ENCODE peak calls at places on chromosomes 12 and 14, in seven cellular contexts. N is glutamatergic neuron, T is heart left ventricle, X is astrocyte of the spinal cord, D is lung, G is A549, H is fibroblast of lung. F is an unnamed sample.

GRCh38 chr12:27861428-27862167 is 81.6 kb upstream of the MANSC4 start:
- DNase-seq in N (no peak), D (peak), X (no peak), H (peak), T (peak), G (no peak), F (no peak)

GRCh38 chr14:70416717-70417349 is at the start of gene SYNJ2BP:
- DNase-seq in N (peak), D (peak), G (peak), X (peak), H (peak), T (peak), F (peak)

GRCh38 chr12:76460807-76461206 is 98.8 kb downstream of the OSBPL8 start:
- DNase-seq in D (no peak), G (no peak), X (no peak), H (no peak), N (no peak), T (no peak), F (no peak)

GRCh38 chr12:27802936-27803335 is 22.9 kb upstream of the MANSC4 start:
- DNase-seq in H (no peak), D (no peak), G (no peak), T (no peak), N (no peak), X (no peak), F (no peak)

GRCh38 chr14:83842536-83842935 is 1687.4 kb upstream of the FLRT2 start:
- DNase-seq in T (no peak), G (no peak), N (peak), X (no peak), H (no peak), D (no peak), F (no peak)

GRCh38 chr12:46124848-46125619 is 134.7 kb upstream of the SCAF11 start:
- DNase-seq in G (peak), N (peak), X (peak), H (peak), D (peak), T (peak), F (peak)

GRCh38 chr12:20097561-20097960 is 270.8 kb upstream of the PDE3A start:
- DNase-seq in D (no peak), H (peak), G (no peak), X (peak), T (no peak), N (no peak), F (no peak)

GRCh38 chr12:70196732-70197361 is 46.4 kb upstream of the CNOT2 start:
- DNase-seq in G (no peak), X (peak), H (peak), D (no peak), N (no peak), T (no peak), F (no peak)

GRCh38 chr12:89960011-89960507 is 251.4 kb upstream of the ATP2B1 start:
- DNase-seq in T (no peak), N (no peak), H (no peak), X (no peak), D (no peak), G (no peak), F (no peak)

GRCh38 chr14:104390941-104391901 is 188.3 kb upstream of the C14orf180 start:
- DNase-seq in D (no peak), G (no peak), H (no peak), X (no peak), N (peak), T (peak), F (peak)

GRCh38 chr14:104313674-104314073 is 175.3 kb downstream of the KIF26A start:
- DNase-seq in H (no peak), D (no peak), N (no peak), T (no peak), X (no peak), G (no peak), F (no peak)

GRCh38 chr12:104673294-104674062 is 216.7 kb downstream of the CHST11 start:
- DNase-seq in G (no peak), X (no peak), D (no peak), H (peak), N (no peak), T (no peak), F (no peak)

GRCh38 chr12:74780458-74781241 is 243.0 kb downstream of the ATXN7L3B start:
- DNase-seq in G (no peak), T (no peak), N (no peak), D (no peak), X (peak), H (no peak), F (no peak)

GRCh38 chr12:53174881-53175491 is 5.5 kb upstream of the ZNF740 start:
- DNase-seq in N (no peak), H (peak), D (no peak), T (no peak), G (peak), X (no peak), F (no peak)

GRCh38 chr12:65926119-65927004 is 102.1 kb downstream of the HMGA2 start:
- DNase-seq in N (no peak), H (no peak), T (no peak), G (no peak), D (no peak), X (no peak), F (no peak)

GRCh38 chr14:35155962-35156361 is 33.6 kb downstream of the PRORP start:
- DNase-seq in T (no peak), N (no peak), H (peak), X (peak), G (peak), D (no peak), F (no peak)

GRCh38 chr12:70733385-70733784 is 96.2 kb upstream of the PTPRB start:
- DNase-seq in H (peak), X (peak), T (no peak), D (no peak), N (no peak), G (peak), F (peak)

GRCh38 chr12:81811066-81811777 is 52.1 kb upstream of the PPFIA2 start:
- DNase-seq in T (no peak), N (no peak), D (no peak), G (no peak), H (no peak), X (peak), F (no peak)

GRCh38 chr12:117158911-117159310 is 31.4 kb downstream of the FBXO21 start:
- DNase-seq in G (peak), X (no peak), N (no peak), H (no peak), T (no peak), D (no peak), F (no peak)

GRCh38 chr12:54300732-54301427 is at the start of gene NFE2:
- DNase-seq in G (peak), X (peak), D (peak), T (peak), N (peak), H (peak), F (peak)

GRCh38 chr12:124207617-124208016 is 87.3 kb upstream of the RFLNA start:
- DNase-seq in G (no peak), X (no peak), H (no peak), T (no peak), N (no peak), D (no peak), F (no peak)

GRCh38 chr12:117188961-117189724 is 1.1 kb downstream of the FBXO21 start:
- DNase-seq in H (peak), X (peak), T (no peak), G (peak), N (no peak), D (no peak), F (no peak)

GRCh38 chr14:69896972-69897371 is 17.8 kb downstream of the SMOC1 start:
- DNase-seq in D (no peak), T (no peak), X (no peak), N (no peak), H (no peak), G (no peak), F (no peak)

GRCh38 chr12:115464008-115464672 is 780.2 kb upstream of the TBX3 start:
- DNase-seq in D (no peak), T (no peak), N (no peak), G (no peak), H (no peak), X (no peak), F (no peak)

GRCh38 chr12:11812558-11813421 is 163.3 kb downstream of the ETV6 start:
- DNase-seq in H (no peak), D (no peak), N (peak), G (no peak), X (peak), T (peak), F (peak)
- TF ChIP-seq CTCF in H (no peak), D (no peak), N (no peak), G (no peak), X (peak), T (peak), F (peak)

DNA sequence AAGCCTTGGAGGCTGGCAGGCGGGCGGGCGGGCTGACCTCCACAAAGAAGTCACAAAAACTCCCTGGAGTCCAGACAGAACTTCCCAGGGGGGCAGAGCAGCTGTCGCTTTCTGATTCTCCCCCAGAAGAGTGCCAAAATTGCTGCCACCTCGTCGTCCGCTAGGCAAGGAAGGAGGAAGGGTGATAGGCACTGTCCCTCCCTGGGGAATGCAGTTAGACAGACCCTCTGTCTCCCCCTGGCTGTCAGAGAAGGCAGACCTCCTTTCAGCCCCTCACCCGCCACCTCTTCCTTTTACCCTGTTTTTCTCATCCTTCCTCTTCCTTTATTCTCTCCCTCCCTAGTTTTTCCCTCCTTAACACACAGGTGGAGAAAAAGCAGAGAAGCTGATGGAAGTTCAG is 18.7 kb downstream of the GRIN2B start:
- DNase-seq in G (peak), H (no peak), D (no peak), X (no peak), N (peak), T (no peak), F (peak)
- TF ChIP-seq CTCF in G (peak), H (no peak), D (no peak), X (peak), N (peak), T (no peak), F (peak)

GRCh38 chr12:3496964-3497363 is 6.0 kb downstream of the PRMT8 start:
- DNase-seq in X (no peak), D (no peak), G (peak), H (no peak), N (no peak), T (no peak), F (no peak)
- TF ChIP-seq CTCF in X (no peak), D (no peak), G (no peak), H (no peak), N (peak), T (no peak), F (no peak)

GRCh38 chr14:56309198-56309597 is 191.0 kb downstream of the PELI2 start:
- DNase-seq in G (no peak), D (no peak), T (no peak), X (no peak), N (no peak), H (no peak), F (no peak)

GRCh38 chr14:56310643-56311042 is 192.4 kb downstream of the PELI2 start:
- DNase-seq in D (no peak), T (no peak), N (no peak), G (no peak), X (peak), H (peak), F (no peak)
- TF ChIP-seq CTCF in D (no peak), T (no peak), N (no peak), G (no peak), X (no peak), H (no peak), F (no peak)

DNA sequence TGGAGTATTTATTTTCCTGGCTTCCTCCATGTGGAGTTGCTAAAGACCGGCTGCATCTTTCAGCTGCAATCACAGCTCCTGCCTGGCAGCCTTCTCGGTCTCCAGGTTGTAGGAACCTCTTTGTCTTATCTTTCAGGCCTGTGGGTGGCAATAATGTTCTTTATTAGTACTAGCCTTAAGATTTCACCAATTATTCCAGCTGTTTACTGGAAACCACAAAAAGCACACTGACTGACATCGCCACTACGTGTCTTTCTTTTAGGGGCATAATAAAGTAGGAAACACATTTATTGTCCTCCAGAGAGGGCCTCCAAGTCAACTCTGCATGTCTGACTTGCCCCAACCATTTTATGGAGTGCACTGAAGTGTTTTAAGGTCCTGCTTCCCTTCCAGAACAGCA is 1116.5 kb upstream of the TMEM132C start:
- DNase-seq in X (no peak), N (no peak), G (no peak), H (no peak), D (no peak), T (no peak), F (no peak)
- TF ChIP-seq CTCF in X (no peak), N (no peak), G (no peak), H (no peak), D (no peak), T (no peak), F (no peak)

GRCh38 chr14:24098927-24099813 is 5.1 kb downstream of the PCK2 start:
- DNase-seq in X (no peak), N (no peak), T (no peak), G (no peak), D (no peak), H (no peak), F (no peak)
- TF ChIP-seq CTCF in X (no peak), N (no peak), T (no peak), G (no peak), D (no peak), H (no peak), F (no peak)

F was measured in nephron progenitor cell.